ENCODE peak calls at places on chromosomes 5 and 9, in five cellular contexts. K is A549, W is K562, T is endothelial cell of umbilical vein, H is GM12878. F is an unnamed sample.

GRCh38 chr9:2157277-2158105 is 142.3 kb downstream of the SMARCA2 start:
- DNase-seq in K (peak; percentile 52), W (no peak), T (no peak), H (no peak), F (peak; percentile 62)

GRCh38 chr9:35688558-35689350 is 971 bp downstream of the TPM2 start:
- DNase-seq in K (peak; percentile 25), W (no peak), T (peak; percentile 41), H (no peak), F (peak; percentile 51)

GRCh38 chr5:151104795-151105194 is 24.0 kb upstream of the TNIP1 start:
- DNase-seq in K (no peak), W (no peak), T (no peak), H (no peak), F (no peak)

GRCh38 chr5:68548959-68549676 is 333.6 kb downstream of the PIK3R1 start:
- DNase-seq in K (peak; percentile 94), W (peak; percentile 61), T (no peak), H (no peak), F (no peak)

GRCh38 chr5:177389368-177390169 is 5.3 kb downstream of the SLC34A1 start:
- DNase-seq in K (no peak), W (no peak), T (no peak), H (peak; percentile 71), F (peak; percentile 50)

GRCh38 chr5:45507174-45507573 is 189.0 kb downstream of the HCN1 start:
- DNase-seq in K (no peak), W (no peak), T (peak; percentile 78), H (no peak), F (no peak)

GRCh38 chr5:159923008-159923407 is 6.7 kb downstream of the ADRA1B start:
- DNase-seq in K (no peak), W (no peak), T (no peak), H (no peak), F (no peak)

GRCh38 chr5:45162974-45163373 is 354.2 kb downstream of the MRPS30 start:
- DNase-seq in K (no peak), W (no peak), T (no peak), H (no peak), F (no peak)

GRCh38 chr9:37559855-37560592 is 16.2 kb downstream of the FBXO10 start:
- DNase-seq in K (no peak), W (no peak), T (no peak), H (no peak), F (no peak)

GRCh38 chr9:81822967-81823366 is 105.3 kb upstream of the SPATA31D4 start:
- DNase-seq in K (no peak), W (no peak), T (peak; percentile 71), H (no peak), F (no peak)

GRCh38 chr9:85408494-85408893 is 333.3 kb downstream of the AGTPBP1 start:
- DNase-seq in K (peak; percentile 52), W (no peak), T (no peak), H (no peak), F (no peak)

GRCh38 chr9:16062542-16063240 is 509.8 kb downstream of the CCDC171 start:
- DNase-seq in K (peak; percentile 79), W (no peak), T (peak; percentile 5), H (no peak), F (no peak)

GRCh38 chr9:127854169-127854833 is at the start of gene ENG:
- DNase-seq in K (no peak), W (no peak), T (peak; percentile 63), H (no peak), F (no peak)

GRCh38 chr5:134451618-134452505 is 40.2 kb upstream of the CDKN2AIPNL start:
- DNase-seq in K (peak; percentile 58), W (peak; percentile 57), T (peak; percentile 70), H (no peak), F (peak; percentile 39)
- TF ChIP-seq CTCF in K (no peak), W (no peak), T (no peak), H (no peak), F (no peak)

DNA sequence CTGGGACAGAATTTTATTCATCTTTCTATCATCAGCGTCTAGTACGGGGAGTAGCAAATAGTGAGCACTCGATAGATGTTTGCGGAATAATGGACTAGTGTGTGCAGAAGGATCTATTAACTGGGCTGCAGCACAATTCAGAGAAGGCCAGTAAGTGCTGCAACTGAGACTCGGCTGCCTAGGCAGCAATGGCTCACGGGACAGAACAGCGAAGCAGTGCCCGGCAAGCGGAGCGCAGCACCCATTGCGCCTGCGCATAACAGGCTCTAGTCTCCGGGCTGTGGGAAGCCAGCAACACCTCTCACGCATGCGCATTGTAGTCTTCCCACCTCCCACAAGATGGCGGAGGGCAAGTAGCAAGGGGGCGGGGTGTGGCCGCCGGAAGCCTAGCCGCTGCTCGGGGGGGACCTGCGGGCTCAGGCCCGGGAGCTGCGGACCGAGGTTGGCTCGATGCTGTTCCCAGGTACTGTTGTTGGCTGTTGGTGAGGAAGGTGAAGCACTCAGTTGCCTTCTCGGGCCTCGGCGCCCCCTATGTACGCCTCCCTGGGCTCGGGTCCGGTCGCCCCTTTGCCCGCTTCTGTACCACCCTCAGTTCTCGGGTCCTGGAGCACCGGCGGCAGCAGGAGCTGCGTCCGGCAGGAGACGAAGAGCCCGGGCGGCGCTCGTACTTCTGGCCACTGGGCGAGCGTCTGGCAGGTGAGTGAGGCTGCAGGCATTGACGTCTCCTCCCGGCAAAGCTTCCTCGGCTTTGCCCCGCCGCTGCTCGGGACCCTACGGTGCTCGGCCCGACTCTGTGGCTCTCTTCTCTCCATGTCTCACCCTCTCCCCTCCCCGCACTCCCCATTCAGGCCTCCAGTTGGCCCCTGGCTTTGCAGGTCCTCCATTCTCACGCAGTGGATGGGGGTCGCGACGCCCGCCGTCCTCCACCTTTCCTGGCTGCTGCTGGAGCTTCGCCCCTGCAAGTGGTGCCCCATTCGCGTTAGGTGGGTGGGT is 30.2 kb upstream of the APC start:
- DNase-seq in K (peak; percentile 98), W (peak; percentile 99), T (peak; percentile 98), H (peak; percentile 97), F (peak; percentile 96)
- TF ChIP-seq POLR2A in K (peak; percentile 88), W (peak; percentile 93), T (peak; percentile 97), H (peak; percentile 94), F (peak; percentile 83)

DNA sequence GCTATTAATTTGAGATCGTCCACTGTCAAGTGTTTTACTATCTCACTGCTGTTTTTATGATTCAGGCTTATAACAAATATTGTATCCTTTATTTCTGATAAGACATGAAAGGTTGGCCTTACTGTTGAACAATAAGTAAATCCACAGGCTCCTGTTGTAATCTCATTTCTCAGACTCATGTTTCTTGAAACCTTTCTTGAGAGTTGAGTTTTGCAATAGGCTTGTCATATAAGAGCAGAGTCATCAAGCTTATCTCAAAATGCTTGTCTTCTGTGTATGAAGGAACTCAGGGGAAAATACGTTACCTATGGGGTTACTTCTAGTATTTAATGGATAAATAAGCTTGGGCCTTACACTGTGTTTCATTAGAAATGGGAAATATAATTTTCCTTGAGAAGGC is 9.2 kb upstream of the TLX3 start:
- DNase-seq in K (no peak), W (no peak), T (no peak), H (no peak), F (no peak)
- TF ChIP-seq MYC in K (no peak), W (no peak), T (no peak), H (no peak), F (no peak)

DNA sequence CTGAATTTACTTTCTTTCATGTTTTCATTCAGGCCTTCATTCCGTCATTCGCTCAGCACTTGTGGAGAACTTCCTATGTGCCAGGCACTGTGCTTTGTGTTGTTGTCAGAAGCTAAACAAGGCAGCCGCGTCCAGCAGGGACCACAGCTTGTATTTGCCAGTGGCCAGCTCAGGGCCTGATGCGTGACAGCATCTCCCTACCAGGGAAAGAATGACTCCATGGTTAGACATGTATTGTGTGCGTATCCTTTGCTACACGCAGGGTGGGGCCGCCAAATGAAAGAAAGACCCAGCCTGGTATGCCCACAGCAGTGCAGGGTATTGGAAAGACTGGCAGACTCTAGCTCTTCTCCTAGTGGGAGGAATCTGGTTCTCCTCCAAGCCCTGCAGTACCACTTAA is 4.7 kb upstream of the COL27A1 start:
- DNase-seq in K (no peak), W (no peak), T (no peak), H (no peak), F (no peak)
- TF ChIP-seq CTCF in K (no peak), W (no peak), T (no peak), H (no peak), F (no peak)

GRCh38 chr5:32311404-32312193 is 1.1 kb downstream of the MTMR12 start:
- DNase-seq in K (no peak), W (peak; percentile 36), T (no peak), H (no peak), F (peak; percentile 35)

GRCh38 chr5:32312194-32312681 is 501 bp downstream of the MTMR12 start:
- DNase-seq in K (peak; percentile 37), W (peak; percentile 66), T (peak; percentile 69), H (no peak), F (peak; percentile 78)

GRCh38 chr5:32315221-32316014 is 2.7 kb upstream of the MTMR12 start:
- DNase-seq in K (no peak), W (peak; percentile 38), T (no peak), H (no peak), F (no peak)

GRCh38 chr5:32314658-32315057 is 1.9 kb upstream of the MTMR12 start:
- DNase-seq in K (no peak), W (no peak), T (no peak), H (no peak), F (no peak)

GRCh38 chr5:32312682-32313523 is at the start of gene MTMR12:
- DNase-seq in K (peak; percentile 99), W (peak; percentile 100), T (peak; percentile 100), H (peak; percentile 98), F (peak; percentile 100)
- TF ChIP-seq POLR2A in K (peak; percentile 92), W (peak; percentile 93), T (peak; percentile 60), H (peak; percentile 89), F (peak; percentile 90)

DNA sequence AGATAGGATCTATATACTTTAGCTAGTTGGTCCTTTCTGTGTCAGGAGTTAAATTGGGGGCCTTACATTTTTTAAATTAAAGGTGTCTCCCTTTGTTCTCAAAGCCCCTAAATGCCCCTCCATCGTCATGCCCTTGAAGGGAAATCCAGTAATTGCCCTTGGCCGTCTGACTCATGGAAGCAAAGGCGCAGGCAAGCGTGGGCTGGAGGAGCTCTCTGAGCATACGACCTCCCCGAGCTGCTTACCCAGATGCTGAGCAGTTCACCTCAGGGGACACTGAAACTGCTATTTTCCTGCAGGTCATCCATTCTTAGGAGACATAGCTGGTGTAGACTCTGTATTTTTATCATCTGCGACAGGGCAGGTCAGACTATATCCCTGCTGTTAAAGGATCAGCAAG is 23.0 kb downstream of the PCSK1 start:
- DNase-seq in K (no peak), W (no peak), T (no peak), H (no peak), F (no peak)
- TF ChIP-seq MYC in K (no peak), W (no peak), T (no peak), H (no peak), F (no peak)

GRCh38 chr5:61330879-61331406 is 1.1 kb upstream of the ZSWIM6 start:
- DNase-seq in K (peak; percentile 82), W (peak; percentile 17), T (peak; percentile 77), H (no peak), F (peak; percentile 59)
- TF ChIP-seq CTCF in K (peak; percentile 42), W (no peak), T (peak; percentile 57), H (no peak), F (no peak)